ENCODE peak calls at places on chromosomes 1 and 21, in seven cellular contexts. K is mesendoderm, O is IMR-90, P is neuronal stem cell, B is H9, Z is H1, U is mesenchymal stem cell. X is an unnamed sample.

GRCh38 chr1:49052102-49052501 is 275.4 kb upstream of the BEND5 start:
- DNase-seq in K (no peak), O (no peak), P (no peak), B (no peak), Z (no peak), U (no peak), X (no peak)

GRCh38 chr1:33471416-33471815 is 1.0 kb upstream of the ZSCAN20 start:
- DNase-seq in K (no peak), O (no peak), P (no peak), B (no peak), Z (no peak), U (no peak), X (peak)

GRCh38 chr1:225881081-225882007 is 836 bp downstream of the TMEM63A start:
- DNase-seq in K (peak), O (peak), P (no peak), B (peak), Z (no peak), U (peak), X (no peak)

GRCh38 chr1:10866314-10867091 is 70.1 kb upstream of the CASZ1 start:
- DNase-seq in K (peak), O (peak), P (no peak), B (peak), Z (no peak), U (peak), X (no peak)

GRCh38 chr1:115654663-115655306 is 13.0 kb downstream of the VANGL1 start:
- DNase-seq in K (peak), O (peak), P (no peak), B (peak), Z (no peak), U (peak), X (no peak)

GRCh38 chr1:87981386-87981785 is 652.7 kb downstream of the LMO4 start:
- DNase-seq in K (no peak), O (no peak), P (no peak), B (no peak), Z (no peak), U (no peak), X (no peak)

GRCh38 chr1:15788624-15789301 is 18.7 kb downstream of the UQCRHL start:
- DNase-seq in K (peak), O (peak), P (no peak), B (no peak), Z (no peak), U (peak), X (peak)

GRCh38 chr1:161192476-161193465 is 6.1 kb downstream of the ADAMTS4 start:
- DNase-seq in K (peak), O (peak), P (no peak), B (peak), Z (no peak), U (peak), X (peak)

GRCh38 chr1:206923009-206923960 is 1.5 kb upstream of the FCMR start:
- DNase-seq in K (no peak), O (no peak), P (no peak), B (no peak), Z (no peak), U (no peak), X (no peak)

GRCh38 chr1:7043729-7044470 is 258.6 kb downstream of the CAMTA1 start:
- DNase-seq in K (peak), O (no peak), P (no peak), B (peak), Z (no peak), U (no peak), X (no peak)

GRCh38 chr1:23896491-23896890 is 16.7 kb downstream of the CNR2 start:
- DNase-seq in K (no peak), O (no peak), P (no peak), B (no peak), Z (no peak), U (no peak), X (no peak)

GRCh38 chr1:58813361-58813760 is 29.5 kb upstream of the JUN start:
- DNase-seq in K (no peak), O (peak), P (no peak), B (no peak), Z (no peak), U (peak), X (peak)

GRCh38 chr21:36188081-36188681 is 31.6 kb downstream of the DOP1B start:
- DNase-seq in K (no peak), O (no peak), P (no peak), B (no peak), Z (no peak), U (no peak), X (no peak)

GRCh38 chr1:228139406-228139930 is 611 bp upstream of the GUK1 start:
- DNase-seq in K (no peak), O (no peak), P (no peak), B (no peak), Z (no peak), U (no peak), X (no peak)

GRCh38 chr1:225378880-225379279 is 49.0 kb downstream of the LBR start:
- DNase-seq in K (peak), O (peak), P (peak), B (peak), Z (peak), U (peak), X (peak)

GRCh38 chr1:96509351-96509750 is 212.2 kb upstream of the PTBP2 start:
- DNase-seq in K (no peak), O (no peak), P (no peak), B (no peak), Z (no peak), U (no peak), X (no peak)

GRCh38 chr1:156814571-156815260 is 1.9 kb downstream of the SH2D2A start:
- DNase-seq in K (no peak), O (no peak), P (no peak), B (no peak), Z (no peak), U (no peak), X (no peak)

GRCh38 chr1:32874860-32875793 is 4.4 kb upstream of the FNDC5 start:
- DNase-seq in K (no peak), O (no peak), P (no peak), B (no peak), Z (no peak), U (no peak), X (no peak)

GRCh38 chr1:7420706-7421105 is 350.4 kb upstream of the VAMP3 start:
- DNase-seq in K (no peak), O (no peak), P (no peak), B (peak), Z (no peak), U (no peak), X (no peak)

GRCh38 chr1:88701275-88701674 is 17.2 kb downstream of the PKN2 start:
- DNase-seq in K (no peak), O (no peak), P (no peak), B (no peak), Z (no peak), U (peak), X (no peak)

GRCh38 chr1:227316456-227316855 is 1.8 kb downstream of the CDC42BPA start:
- DNase-seq in K (no peak), O (no peak), P (no peak), B (no peak), Z (no peak), U (no peak), X (no peak)

GRCh38 chr1:53371851-53372250 is 44.0 kb upstream of the LRP8 start:
- DNase-seq in K (no peak), O (no peak), P (no peak), B (peak), Z (no peak), U (no peak), X (no peak)

GRCh38 chr1:209491496-209491895 is 92.0 kb upstream of the CAMK1G start:
- DNase-seq in K (peak), O (no peak), P (no peak), B (peak), Z (no peak), U (no peak), X (no peak)

GRCh38 chr1:23370744-23371710 is 1.4 kb upstream of the ZNF436 start:
- DNase-seq in K (peak), O (no peak), P (peak), B (peak), Z (peak), U (peak), X (no peak)

GRCh38 chr1:36150296-36151132 is 1.2 kb upstream of the TRAPPC3 start:
- DNase-seq in K (peak), O (peak), P (peak), B (peak), Z (no peak), U (peak), X (peak)

GRCh38 chr21:44918107-44918470 is 2.6 kb downstream of the ITGB2 start:
- DNase-seq in K (no peak), O (no peak), P (no peak), B (no peak), Z (no peak), U (no peak), X (no peak)

GRCh38 chr1:20280399-20280798 is 10.3 kb upstream of the VWA5B1 start:
- DNase-seq in K (no peak), O (no peak), P (no peak), B (no peak), Z (no peak), U (no peak), X (no peak)

GRCh38 chr1:46039571-46040052 is 92.8 kb downstream of the PIK3R3 start:
- DNase-seq in K (no peak), O (peak), P (no peak), B (no peak), Z (no peak), U (peak), X (no peak)

GRCh38 chr1:39981957-39982356 is 27.0 kb downstream of the MFSD2A start:
- DNase-seq in K (peak), O (peak), P (no peak), B (peak), Z (peak), U (peak), X (peak)

GRCh38 chr1:168079761-168080160 is 57.0 kb downstream of the GPR161 start:
- DNase-seq in K (peak), O (peak), P (no peak), B (no peak), Z (no peak), U (peak), X (peak)

GRCh38 chr1:91080650-91081049 is 58.8 kb upstream of the ZNF644 start:
- DNase-seq in K (no peak), O (no peak), P (no peak), B (no peak), Z (no peak), U (no peak), X (no peak)

GRCh38 chr1:234731371-234732085 is 121.5 kb upstream of the IRF2BP2 start:
- DNase-seq in K (no peak), O (peak), P (no peak), B (no peak), Z (no peak), U (peak), X (peak)

GRCh38 chr1:50603274-50604271 is 180.3 kb upstream of the DMRTA2 start:
- DNase-seq in K (no peak), O (peak), P (no peak), B (no peak), Z (no peak), U (peak), X (no peak)

GRCh38 chr1:27575861-27576331 is 28.0 kb downstream of the AHDC1 start:
- DNase-seq in K (peak), O (no peak), P (no peak), B (peak), Z (no peak), U (peak), X (peak)

GRCh38 chr1:209742409-209743144 is 13.3 kb upstream of the TRAF3IP3 start:
- DNase-seq in K (peak), O (peak), P (no peak), B (no peak), Z (no peak), U (peak), X (no peak)

GRCh38 chr1:105664495-105664894 is 1392.0 kb upstream of the PRMT6 start:
- DNase-seq in K (no peak), O (no peak), P (no peak), B (no peak), Z (no peak), U (no peak), X (no peak)

GRCh38 chr1:172352435-172352834 is 68.0 kb upstream of the C1orf105 start:
- DNase-seq in K (no peak), O (peak), P (no peak), B (no peak), Z (no peak), U (peak), X (no peak)

GRCh38 chr1:22808846-22809501 is 98.3 kb downstream of the EPHB2 start:
- DNase-seq in K (no peak), O (peak), P (no peak), B (no peak), Z (no peak), U (peak), X (no peak)

GRCh38 chr21:29230541-29231275 is 68.0 kb upstream of the BACH1 start:
- DNase-seq in K (no peak), O (no peak), P (no peak), B (no peak), Z (no peak), U (peak), X (no peak)
- H3K4ac ChIP-seq in K (no peak), O (peak), P (no peak), B (no peak), Z (no peak), U (no peak), X (no peak)

GRCh38 chr1:66705100-66705499 is 47.2 kb upstream of the DYNLT5 start:
- DNase-seq in K (no peak), O (no peak), P (no peak), B (no peak), Z (no peak), U (peak), X (no peak)
- H3K4ac ChIP-seq in K (no peak), O (no peak), P (no peak), B (no peak), Z (no peak), U (no peak), X (no peak)

GRCh38 chr1:30532621-30533020 is 190.8 kb downstream of the MATN1 start:
- DNase-seq in K (no peak), O (no peak), P (no peak), B (no peak), Z (no peak), U (no peak), X (no peak)
- H3K4ac ChIP-seq in K (no peak), O (no peak), P (no peak), B (no peak), Z (no peak), U (no peak), X (no peak)

DNA sequence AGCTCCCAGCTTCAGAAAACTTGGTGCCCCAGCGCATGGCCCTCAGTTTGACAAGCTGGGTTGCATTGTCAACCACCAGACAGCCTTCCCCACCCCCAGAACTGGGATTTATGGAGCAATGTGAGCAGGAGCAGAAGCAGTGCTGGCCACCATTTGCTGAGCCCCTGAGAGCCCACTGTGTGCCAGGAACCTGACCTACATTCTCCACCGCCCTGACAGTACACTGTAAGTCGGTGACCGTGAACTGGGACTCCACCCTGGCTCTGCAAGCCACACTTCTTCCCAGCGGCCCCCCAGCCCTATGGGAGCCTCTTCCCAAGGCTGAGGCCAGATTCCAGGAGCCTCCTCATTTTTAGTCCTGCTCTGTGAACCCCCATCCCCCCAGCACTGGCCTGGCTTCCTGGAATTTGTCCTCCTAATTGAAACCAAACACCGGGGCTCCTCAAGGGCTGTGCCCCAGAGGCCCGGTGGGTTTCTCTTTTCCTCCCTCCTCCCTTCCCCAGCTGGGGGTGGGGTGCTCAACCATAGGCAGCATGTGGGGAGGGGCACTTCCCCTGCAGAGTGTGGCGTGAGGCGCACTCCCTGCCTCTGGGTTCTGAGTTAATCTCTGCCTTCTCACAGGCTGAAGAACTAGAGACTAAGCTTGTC is 67.7 kb upstream of the ACOT11 start:
- DNase-seq in K (no peak), O (no peak), P (no peak), B (no peak), Z (no peak), U (no peak), X (no peak)
- H3K4ac ChIP-seq in K (peak), O (no peak), P (no peak), B (no peak), Z (peak), U (peak), X (no peak)

GRCh38 chr1:12567288-12567819 is 50.7 kb downstream of the DHRS3 start:
- DNase-seq in K (no peak), O (no peak), P (no peak), B (no peak), Z (no peak), U (no peak), X (no peak)

GRCh38 chr1:12570291-12570690 is 47.7 kb downstream of the DHRS3 start:
- DNase-seq in K (no peak), O (no peak), P (no peak), B (no peak), Z (no peak), U (no peak), X (no peak)

GRCh38 chr1:12566484-12567287 is 51.3 kb downstream of the DHRS3 start:
- DNase-seq in K (no peak), O (no peak), P (no peak), B (no peak), Z (no peak), U (no peak), X (no peak)

GRCh38 chr1:12565966-12566352 is 52.1 kb downstream of the DHRS3 start:
- DNase-seq in K (peak), O (no peak), P (no peak), B (no peak), Z (no peak), U (no peak), X (peak)

DNA sequence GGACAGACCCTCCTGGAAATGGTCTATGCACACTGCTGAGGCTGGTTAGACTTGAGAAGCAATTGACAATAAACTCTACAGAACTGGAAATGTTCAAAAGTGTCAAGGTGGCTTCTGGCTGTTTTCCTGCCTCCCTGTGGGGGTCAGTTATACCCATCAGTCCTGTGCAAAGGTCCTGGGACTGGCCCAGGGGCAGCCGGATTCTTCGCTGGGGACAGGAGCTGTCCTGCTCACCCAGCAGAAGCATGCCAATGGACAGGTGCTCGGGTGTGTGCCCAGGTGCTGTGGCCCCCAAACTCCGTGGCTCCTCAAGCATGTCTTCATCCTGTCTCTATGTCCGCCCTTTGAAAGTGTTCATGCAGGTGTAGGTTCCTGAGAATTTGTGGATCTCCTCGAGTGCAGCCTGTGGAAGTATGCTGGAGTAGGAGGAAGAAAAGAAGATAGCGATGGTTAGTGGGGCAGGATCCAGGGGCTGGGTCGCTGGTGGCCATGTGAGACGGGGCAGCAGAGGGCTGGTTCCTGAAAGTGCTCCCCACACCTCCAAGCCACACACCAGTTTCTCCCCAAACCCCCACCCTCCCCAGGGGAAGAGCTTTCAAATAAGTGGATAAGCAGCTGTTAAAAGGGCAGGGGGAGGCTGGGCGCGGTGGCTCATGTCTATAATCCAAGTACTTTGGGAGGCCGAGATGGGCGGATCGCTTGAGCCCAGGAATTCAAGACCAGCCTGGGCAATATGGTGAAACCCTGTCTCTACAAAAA is 49.8 kb downstream of the DHRS3 start:
- DNase-seq in K (no peak), O (no peak), P (no peak), B (no peak), Z (no peak), U (no peak), X (no peak)
- H3K4ac ChIP-seq in K (no peak), O (no peak), P (no peak), B (no peak), Z (no peak), U (no peak), X (no peak)

GRCh38 chr1:25571522-25571970 is 28.1 kb downstream of the LDLRAP1 start:
- DNase-seq in K (no peak), O (no peak), P (no peak), B (no peak), Z (no peak), U (no peak), X (no peak)
- H3K4ac ChIP-seq in K (no peak), O (no peak), P (no peak), B (no peak), Z (no peak), U (no peak), X (no peak)